ENCODE peak calls at places on chromosomes 12 and 14, in eight cellular contexts. M is sigmoid colon, C is heart left ventricle, L is coronary artery, B is right lobe of liver, H is NB4, K is lower lobe of right lung, P is choroid plexus epithelial cell. Y is an unnamed sample.
A peak's percentile ranks its signal among the peaks of the same experiment; 100 is the strongest.

GRCh38 chr12:90086281-90086680 is 377.6 kb upstream of the ATP2B1 start:
- DNase-seq in M (no peak), C (no peak), L (no peak), B (no peak), H (no peak), K (no peak), P (peak; percentile 27), Y (no peak)

GRCh38 chr12:129903092-129903945 is 506 bp downstream of the TMEM132D start:
- DNase-seq in M (no peak), C (no peak), L (no peak), B (no peak), H (no peak), K (no peak), P (no peak), Y (no peak)

GRCh38 chr14:57057803-57058202 is 210.9 kb downstream of the EXOC5 start:
- DNase-seq in M (no peak), C (no peak), L (no peak), B (peak; percentile 50), H (no peak), K (no peak), P (no peak), Y (peak; percentile 94)

GRCh38 chr14:37620856-37621255 is 25.4 kb downstream of the TTC6 start:
- DNase-seq in M (no peak), C (no peak), L (no peak), B (no peak), H (no peak), K (no peak), P (no peak), Y (no peak)

GRCh38 chr12:116384629-116385485 is 107.4 kb upstream of the MED13L start:
- DNase-seq in M (no peak), C (peak; percentile 40), L (no peak), B (no peak), H (peak; percentile 89), K (no peak), P (peak; percentile 43), Y (no peak)

GRCh38 chr12:15754233-15754632 is 35.0 kb downstream of the EPS8 start:
- DNase-seq in M (no peak), C (no peak), L (no peak), B (no peak), H (no peak), K (no peak), P (no peak), Y (no peak)

GRCh38 chr14:105945891-105946290 is 419.5 kb downstream of the TMEM121 start:
- DNase-seq in M (no peak), C (no peak), L (no peak), B (no peak), H (peak; percentile 55), K (no peak), P (no peak), Y (peak; percentile 92)

GRCh38 chr12:117033382-117034045 is 65.7 kb downstream of the TESC start:
- DNase-seq in M (peak; percentile 64), C (no peak), L (no peak), B (no peak), H (no peak), K (no peak), P (no peak), Y (peak; percentile 86)

GRCh38 chr12:68641138-68641537 is 30.4 kb downstream of the RAP1B start:
- DNase-seq in M (no peak), C (no peak), L (no peak), B (no peak), H (no peak), K (no peak), P (no peak), Y (no peak)

GRCh38 chr12:57590892-57591566 is at the start of gene PIP4K2C:
- DNase-seq in M (peak; percentile 89), C (peak; percentile 84), L (peak; percentile 86), B (peak; percentile 88), H (peak; percentile 81), K (peak; percentile 91), P (peak; percentile 54), Y (peak; percentile 93)

GRCh38 chr14:56414231-56414630 is 165.4 kb upstream of the TMEM260 start:
- DNase-seq in M (no peak), C (no peak), L (no peak), B (no peak), H (peak; percentile 21), K (no peak), P (no peak), Y (no peak)

GRCh38 chr12:7907009-7907408 is 29.0 kb downstream of the SLC2A3 start:
- DNase-seq in M (no peak), C (no peak), L (no peak), B (peak; percentile 63), H (peak; percentile 60), K (no peak), P (peak; percentile 86), Y (peak; percentile 85)

GRCh38 chr14:103121846-103122577 is 1.2 kb upstream of the TNFAIP2 start:
- DNase-seq in M (peak; percentile 96), C (peak; percentile 89), L (peak; percentile 87), B (peak; percentile 90), H (peak; percentile 94), K (peak; percentile 93), P (peak; percentile 26), Y (peak; percentile 94)

GRCh38 chr12:92002195-92002649 is 143.4 kb downstream of the BTG1 start:
- DNase-seq in M (no peak), C (no peak), L (no peak), B (no peak), H (no peak), K (no peak), P (no peak), Y (no peak)

GRCh38 chr14:69620211-69620611 is 8.8 kb downstream of the SUSD6 start:
- DNase-seq in M (no peak), C (no peak), L (no peak), B (no peak), H (peak; percentile 66), K (no peak), P (no peak), Y (no peak)

GRCh38 chr12:49051373-49051764 is 9.2 kb downstream of the KMT2D start:
- DNase-seq in M (no peak), C (peak; percentile 27), L (no peak), B (no peak), H (no peak), K (peak; percentile 29), P (no peak), Y (no peak)

GRCh38 chr12:132066345-132066685 is 77.8 kb downstream of the DDX51 start:
- DNase-seq in M (no peak), C (no peak), L (no peak), B (no peak), H (peak; percentile 92), K (no peak), P (peak; percentile 12), Y (no peak)

GRCh38 chr12:97465012-97465345 is 2.4 kb downstream of the RMST start:
- DNase-seq in M (no peak), C (no peak), L (no peak), B (no peak), H (no peak), K (no peak), P (no peak), Y (no peak)

GRCh38 chr12:110931315-110931728 is 10.9 kb upstream of the MYL2 start:
- DNase-seq in M (no peak), C (peak; percentile 91), L (peak; percentile 41), B (no peak), H (no peak), K (no peak), P (no peak), Y (no peak)

GRCh38 chr12:1553546-1553945 is 40.8 kb downstream of the FBXL14 start:
- DNase-seq in M (no peak), C (no peak), L (no peak), B (no peak), H (no peak), K (no peak), P (no peak), Y (no peak)

GRCh38 chr14:51484491-51484890 is 167.2 kb upstream of the FRMD6 start:
- DNase-seq in M (no peak), C (no peak), L (no peak), B (no peak), H (no peak), K (no peak), P (no peak), Y (no peak)

DNA sequence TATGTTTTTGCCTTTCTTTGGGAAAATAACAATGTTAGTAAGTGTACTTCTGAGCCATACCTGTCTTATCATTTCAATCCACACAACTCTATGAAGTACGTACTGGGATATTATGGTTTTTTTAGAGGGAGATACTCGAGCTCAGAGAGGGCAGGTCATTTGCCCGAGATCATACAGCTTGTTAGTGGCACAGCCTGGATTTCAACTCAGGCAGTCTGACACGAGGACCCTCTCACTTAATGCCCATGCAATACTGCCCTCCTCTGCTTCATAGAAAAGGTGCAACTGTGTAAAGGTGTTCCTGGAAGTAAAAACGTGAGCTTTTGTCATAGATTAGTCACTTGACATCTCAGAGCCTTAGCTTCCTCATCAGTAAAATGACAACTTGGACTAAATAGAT is 128.0 kb downstream of the NDUFA12 start:
- DNase-seq in M (no peak), C (no peak), L (no peak), B (no peak), H (peak; percentile 70), K (no peak), P (peak; percentile 51), Y (no peak)
- TF ChIP-seq CTCF in M (no peak), C (no peak), L (no peak), B (peak; percentile 21), H (no peak), K (no peak), P (peak; percentile 49), Y (peak; percentile 30)

GRCh38 chr12:113837528-113838296 is 128.4 kb downstream of the RBM19 start:
- DNase-seq in M (no peak), C (no peak), L (no peak), B (no peak), H (no peak), K (no peak), P (no peak), Y (no peak)
- TF ChIP-seq CTCF in M (no peak), C (no peak), L (no peak), B (no peak), H (no peak), K (no peak), P (peak; percentile 50), Y (no peak)

GRCh38 chr12:105427883-105428282 is 97.4 kb downstream of the C12orf75 start:
- DNase-seq in M (no peak), C (no peak), L (no peak), B (no peak), H (peak; percentile 28), K (no peak), P (peak; percentile 38), Y (no peak)
- TF ChIP-seq CTCF in M (no peak), C (no peak), L (no peak), B (no peak), H (no peak), K (no peak), P (peak; percentile 35), Y (no peak)

GRCh38 chr12:2743478-2743877 is 51.3 kb upstream of the FKBP4 start:
- DNase-seq in M (no peak), C (no peak), L (no peak), B (no peak), H (no peak), K (no peak), P (no peak), Y (no peak)

GRCh38 chr12:2745655-2746054 is 49.1 kb upstream of the FKBP4 start:
- DNase-seq in M (no peak), C (no peak), L (no peak), B (no peak), H (no peak), K (no peak), P (no peak), Y (no peak)

GRCh38 chr12:2737656-2738241 is 57.0 kb upstream of the FKBP4 start:
- DNase-seq in M (no peak), C (no peak), L (no peak), B (no peak), H (no peak), K (no peak), P (no peak), Y (no peak)

GRCh38 chr12:2739069-2739468 is 55.7 kb upstream of the FKBP4 start:
- DNase-seq in M (no peak), C (no peak), L (no peak), B (no peak), H (no peak), K (no peak), P (no peak), Y (no peak)

GRCh38 chr12:2739832-2740641 is 54.7 kb upstream of the FKBP4 start:
- DNase-seq in M (no peak), C (no peak), L (no peak), B (no peak), H (no peak), K (no peak), P (peak; percentile 60), Y (peak; percentile 41)
- TF ChIP-seq CTCF in M (peak; percentile 23), C (peak; percentile 48), L (peak; percentile 44), B (peak; percentile 58), H (no peak), K (peak; percentile 40), P (peak; percentile 76), Y (peak; percentile 17)